ENCODE peak calls at places on chromosomes 13 and 19, in eight cellular contexts. Y is right lobe of liver, D is mesenchymal stem cell, X is adipocyte, M is stomach, S is neural progenitor cell, E is lung, C is left lung. P is an unnamed sample. For H3K4me1, the result is how much of the 10 kb centered on the place peaks cover.

GRCh38 chr19:13208131-13208963 is 58.1 kb downstream of the IER2 start:
- DNase-seq in Y (no peak), D (no peak), X (peak), M (peak), S (peak), E (peak), C (peak), P (no peak)

GRCh38 chr13:90622547-90622946 is 724.9 kb upstream of the MIR17HG start:
- DNase-seq in Y (no peak), D (no peak), X (peak), M (no peak), S (no peak), E (no peak), C (no peak), P (peak)

GRCh38 chr19:566403-566802 is 6.0 kb upstream of the BSG start:
- DNase-seq in Y (peak), D (peak), X (no peak), M (no peak), S (no peak), E (no peak), C (peak), P (no peak)

GRCh38 chr13:67343777-67344176 is 113.6 kb upstream of the PCDH9 start:
- DNase-seq in Y (no peak), D (no peak), X (no peak), M (no peak), S (no peak), E (no peak), C (no peak), P (peak)

GRCh38 chr13:74132768-74133656 is 1.2 kb downstream of the KLF12 start:
- DNase-seq in Y (no peak), D (peak), X (peak), M (peak), S (peak), E (no peak), C (peak), P (peak)

GRCh38 chr13:22195726-22196125 is 524.9 kb downstream of the FGF9 start:
- DNase-seq in Y (no peak), D (no peak), X (no peak), M (no peak), S (no peak), E (no peak), C (no peak), P (no peak)

GRCh38 chr13:19634129-19634740 is 776 bp downstream of the MPHOSPH8 start:
- DNase-seq in Y (no peak), D (peak), X (peak), M (peak), S (peak), E (no peak), C (no peak), P (peak)

GRCh38 chr19:40756502-40757110 is 5.6 kb downstream of the SNRPA start:
- DNase-seq in Y (no peak), D (no peak), X (no peak), M (no peak), S (no peak), E (no peak), C (no peak), P (peak)

GRCh38 chr13:97627566-97627965 is 193.6 kb downstream of the RAP2A start:
- DNase-seq in Y (no peak), D (peak), X (peak), M (no peak), S (peak), E (no peak), C (peak), P (peak)

GRCh38 chr13:33454844-33455256 is 169.3 kb upstream of the STARD13 start:
- DNase-seq in Y (no peak), D (no peak), X (peak), M (no peak), S (no peak), E (no peak), C (no peak), P (no peak)

GRCh38 chr19:57888107-57888493 is 737 bp downstream of the ZNF814 start:
- DNase-seq in Y (no peak), D (peak), X (peak), M (no peak), S (no peak), E (no peak), C (no peak), P (no peak)

GRCh38 chr19:33758541-33759013 is 38.1 kb upstream of the KCTD15 start:
- DNase-seq in Y (no peak), D (no peak), X (no peak), M (no peak), S (no peak), E (peak), C (peak), P (peak)

GRCh38 chr19:435056-435706 is 25.7 kb downstream of the SHC2 start:
- DNase-seq in Y (no peak), D (no peak), X (no peak), M (no peak), S (no peak), E (no peak), C (no peak), P (no peak)

GRCh38 chr19:3509566-3509989 is 3.5 kb downstream of the FZR1 start:
- DNase-seq in Y (peak), D (peak), X (peak), M (no peak), S (no peak), E (no peak), C (no peak), P (peak)

GRCh38 chr19:40423938-40424337 is 1.9 kb downstream of the SERTAD1 start:
- DNase-seq in Y (no peak), D (no peak), X (no peak), M (no peak), S (no peak), E (no peak), C (no peak), P (no peak)

GRCh38 chr13:85616275-85616674 is 182.9 kb downstream of the SLITRK6 start:
- DNase-seq in Y (no peak), D (no peak), X (no peak), M (no peak), S (no peak), E (no peak), C (no peak), P (peak)

GRCh38 chr13:40389081-40389641 is 277.3 kb downstream of the FOXO1 start:
- DNase-seq in Y (no peak), D (no peak), X (no peak), M (no peak), S (no peak), E (no peak), C (no peak), P (no peak)

GRCh38 chr13:106709509-106709908 is 141.6 kb upstream of the ARGLU1 start:
- DNase-seq in Y (no peak), D (no peak), X (peak), M (no peak), S (no peak), E (no peak), C (no peak), P (no peak)

GRCh38 chr19:19642506-19643157 is 825 bp downstream of the GMIP start:
- DNase-seq in Y (no peak), D (peak), X (peak), M (no peak), S (peak), E (no peak), C (no peak), P (no peak)

GRCh38 chr19:4375164-4375619 is 25.2 kb downstream of the SH3GL1 start:
- DNase-seq in Y (peak), D (peak), X (no peak), M (peak), S (no peak), E (peak), C (peak), P (peak)

GRCh38 chr19:42323473-42323851 is 2.0 kb upstream of the MEGF8 start:
- DNase-seq in Y (no peak), D (no peak), X (no peak), M (no peak), S (peak), E (no peak), C (no peak), P (no peak)

GRCh38 chr13:47962237-47962636 is 38.8 kb downstream of the SUCLA2 start:
- DNase-seq in Y (no peak), D (no peak), X (no peak), M (no peak), S (no peak), E (no peak), C (no peak), P (no peak)

GRCh38 chr13:93861818-93862217 is 617.7 kb downstream of the DCT start:
- DNase-seq in Y (no peak), D (peak), X (peak), M (no peak), S (no peak), E (no peak), C (no peak), P (peak)

GRCh38 chr19:6811378-6811777 is 38.9 kb downstream of the VAV1 start:
- DNase-seq in Y (no peak), D (no peak), X (no peak), M (no peak), S (no peak), E (no peak), C (no peak), P (no peak)

GRCh38 chr13:51921790-51922740 is 60.3 kb downstream of the CCDC70 start:
- DNase-seq in Y (no peak), D (peak), X (no peak), M (no peak), S (no peak), E (no peak), C (no peak), P (no peak)

GRCh38 chr13:61414136-61414535 is 1.5 kb downstream of the PCDH20 start:
- DNase-seq in Y (no peak), D (no peak), X (no peak), M (no peak), S (peak), E (no peak), C (no peak), P (no peak)

GRCh38 chr13:61146158-61146557 is 269.5 kb downstream of the PCDH20 start:
- DNase-seq in Y (no peak), D (no peak), X (no peak), M (no peak), S (no peak), E (no peak), C (no peak), P (no peak)

GRCh38 chr19:31693870-31694269 is 344.6 kb upstream of the TSHZ3 start:
- DNase-seq in Y (no peak), D (no peak), X (no peak), M (no peak), S (no peak), E (no peak), C (no peak), P (no peak)

GRCh38 chr13:40233731-40234195 is 432.7 kb downstream of the FOXO1 start:
- DNase-seq in Y (no peak), D (no peak), X (no peak), M (no peak), S (no peak), E (no peak), C (no peak), P (peak)

GRCh38 chr19:29837448-29837961 is 25.7 kb downstream of the CCNE1 start:
- DNase-seq in Y (no peak), D (no peak), X (no peak), M (no peak), S (no peak), E (no peak), C (no peak), P (no peak)

GRCh38 chr19:35766571-35767104 is 8.7 kb downstream of the PROSER3 start:
- DNase-seq in Y (no peak), D (no peak), X (no peak), M (no peak), S (no peak), E (no peak), C (no peak), P (no peak)

GRCh38 chr19:49335071-49335783 is at the start of gene CD37:
- DNase-seq in Y (peak), D (no peak), X (no peak), M (peak), S (no peak), E (no peak), C (peak), P (no peak)

GRCh38 chr19:49333426-49334288 is 1.5 kb upstream of the CD37 start:
- DNase-seq in Y (peak), D (peak), X (peak), M (peak), S (no peak), E (no peak), C (peak), P (no peak)

GRCh38 chr19:49328741-49329140 is 3.8 kb upstream of the SLC6A16 start:
- DNase-seq in Y (no peak), D (no peak), X (no peak), M (no peak), S (no peak), E (no peak), C (no peak), P (no peak)

GRCh38 chr19:49327878-49328544 is 3.0 kb upstream of the SLC6A16 start:
- DNase-seq in Y (no peak), D (peak), X (peak), M (no peak), S (peak), E (no peak), C (no peak), P (no peak)

GRCh38 chr19:49331616-49332055 is 3.6 kb upstream of the CD37 start:
- DNase-seq in Y (peak), D (peak), X (peak), M (peak), S (peak), E (no peak), C (peak), P (peak)
- H3K4me1 ChIP-seq in Y (under half), D (under half), X (under half), M (under half), S (under half), E (under half), C (under half), P (under half)

GRCh38 chr19:16566702-16567101 is 5.5 kb downstream of the SLC35E1 start:
- DNase-seq in Y (no peak), D (no peak), X (no peak), M (no peak), S (no peak), E (no peak), C (no peak), P (no peak)
- H3K4me1 ChIP-seq in Y (under half), D (under half), X (under half), M (half or more), S (under half), E (under half), C (under half), P (under half)

DNA sequence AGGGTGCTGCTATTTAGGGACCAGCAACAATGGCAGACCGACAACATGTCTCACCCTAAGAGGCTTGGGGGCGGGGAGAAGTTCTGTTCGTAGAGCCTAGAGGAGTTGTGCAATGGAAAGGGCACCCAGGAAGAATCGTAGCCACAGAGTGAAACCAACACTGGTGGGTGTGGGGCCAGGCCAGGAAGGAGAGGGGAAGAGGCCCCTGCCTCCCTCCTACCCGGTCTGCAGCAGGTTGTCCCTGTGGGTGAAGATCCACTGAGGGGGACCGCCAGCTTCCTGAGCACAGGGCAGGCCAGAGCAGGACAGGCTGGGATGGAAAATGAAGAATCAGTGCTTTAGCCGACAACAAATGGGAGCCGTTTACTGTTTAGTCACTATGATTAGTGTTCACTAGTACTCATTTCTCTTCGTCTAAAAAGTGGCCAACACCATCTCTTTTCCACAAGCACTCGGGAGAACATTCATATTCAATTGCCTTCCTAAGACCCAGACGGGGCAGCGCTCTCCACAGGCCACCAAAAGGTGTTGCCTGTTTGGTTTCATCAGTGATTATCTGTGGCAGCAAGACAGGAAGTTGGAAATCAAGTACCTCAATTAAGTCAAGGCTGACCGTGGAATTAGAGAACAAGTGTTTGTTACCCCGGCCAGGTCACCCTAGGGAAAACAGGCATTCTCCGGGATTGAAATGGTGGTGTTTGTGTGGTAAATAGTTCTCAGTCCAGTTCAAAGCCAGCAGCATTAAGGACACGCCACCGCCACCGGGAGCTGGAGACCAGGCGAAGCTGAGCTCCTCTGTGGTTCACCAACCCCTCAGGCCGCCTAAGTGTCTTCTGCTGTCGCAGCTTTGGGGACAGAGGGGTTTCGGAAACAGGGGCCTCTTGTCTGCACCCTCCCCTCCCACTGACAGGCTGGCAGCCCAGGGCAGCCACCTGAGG is 1.0 kb upstream of the ATP11A start:
- DNase-seq in Y (no peak), D (peak), X (peak), M (peak), S (peak), E (peak), C (peak), P (no peak)
- H3K4me1 ChIP-seq in Y (under half), D (under half), X (under half), M (under half), S (under half), E (under half), C (under half), P (under half)

GRCh38 chr19:47381121-47381520 is 32.0 kb downstream of the DHX34 start:
- DNase-seq in Y (no peak), D (no peak), X (no peak), M (no peak), S (no peak), E (no peak), C (no peak), P (no peak)
- H3K4me1 ChIP-seq in Y (under half), D (under half), X (under half), M (under half), S (under half), E (under half), C (under half), P (under half)